ENCODE peak calls at places on chromosomes 7 and 10, in six cellular contexts. I is H1; Y is aorta; U is GM23248; W is CD4-positive, CD25-positive, alpha-beta regulatory T cell; O is naive thymus-derived CD4-positive, alpha-beta T cell. C is an unnamed sample.

GRCh38 chr10:66813122-66813521 is 112.7 kb upstream of the LRRTM3 start:
- DNase-seq in Y (no peak), I (no peak), W (no peak), O (no peak), U (no peak), C (no peak)

GRCh38 chr10:64648915-64649314 is 1127.7 kb downstream of the REEP3 start:
- DNase-seq in O (no peak), W (no peak), Y (no peak), U (no peak), I (no peak), C (no peak)

GRCh38 chr10:63593576-63593975 is 72.4 kb downstream of the REEP3 start:
- DNase-seq in U (peak), W (no peak), Y (no peak), O (no peak), I (no peak), C (no peak)

GRCh38 chr10:97291357-97292096 is 910 bp downstream of the ARHGAP19 start:
- DNase-seq in O (no peak), Y (no peak), U (peak), W (no peak), I (no peak), C (no peak)

GRCh38 chr7:108652886-108653285 is 83.2 kb downstream of the DNAJB9 start:
- DNase-seq in Y (no peak), U (no peak), W (no peak), I (no peak), O (no peak), C (no peak)

GRCh38 chr7:124765401-124766352 is at the start of gene GPR37:
- DNase-seq in W (peak), U (peak), I (peak), O (no peak), Y (peak), C (peak)

GRCh38 chr10:101385866-101386658 is 32.1 kb downstream of the BTRC start:
- DNase-seq in W (no peak), Y (no peak), O (no peak), I (no peak), U (no peak), C (no peak)

GRCh38 chr10:46226232-46226631 is 60.6 kb upstream of the ANTXRL start:
- DNase-seq in W (no peak), I (peak), O (no peak), Y (no peak), U (no peak), C (no peak)

GRCh38 chr10:123390874-123391273 is 236.7 kb downstream of the BUB3 start:
- DNase-seq in Y (no peak), W (no peak), O (no peak), U (no peak), I (no peak), C (peak)

DNA sequence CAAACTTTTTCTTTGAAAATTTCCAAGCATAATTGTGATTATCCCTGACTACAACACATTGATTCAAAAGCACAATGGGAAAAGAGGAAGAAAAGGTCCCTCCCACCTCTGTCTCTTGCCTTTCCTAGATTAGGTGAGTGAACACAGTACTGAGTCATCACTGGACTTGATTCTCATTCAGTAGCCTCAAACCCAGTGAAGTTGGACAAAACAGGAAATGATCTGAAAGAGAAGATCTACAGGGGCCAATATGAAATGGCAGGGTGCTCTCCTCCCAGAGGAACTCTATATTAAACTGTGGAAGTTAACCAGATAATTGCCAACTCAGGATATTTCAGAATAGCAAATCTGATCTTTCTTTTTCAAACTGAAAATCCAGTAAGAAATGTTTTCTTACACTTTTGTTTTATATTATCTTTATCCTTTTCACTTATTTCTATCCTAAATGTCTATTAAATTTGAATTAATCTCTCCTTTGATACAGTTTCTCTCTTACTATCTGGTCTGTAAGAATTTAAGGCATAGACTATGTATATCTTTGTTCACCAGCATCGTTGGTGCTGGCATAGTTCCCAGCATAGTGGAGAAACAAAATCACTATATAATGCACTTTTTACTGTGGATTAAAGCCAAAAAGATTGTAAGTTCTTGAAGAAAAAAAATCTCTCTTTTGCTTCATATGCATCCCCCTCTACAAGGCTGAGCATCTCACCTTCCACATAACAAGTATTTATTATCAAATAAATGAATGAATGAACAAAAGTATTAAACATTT is 41.4 kb upstream of the IKZF1 start:
- DNase-seq in U (no peak), W (no peak), O (no peak), Y (no peak), I (no peak), C (peak)
- H3K4me3 ChIP-seq in U (no peak), W (peak), O (peak), Y (no peak), I (no peak), C (no peak)

GRCh38 chr10:86956841-86957448 is 470 bp downstream of the MMRN2 start:
- DNase-seq in W (no peak), O (no peak), Y (peak), U (no peak), I (peak), C (no peak)

GRCh38 chr10:86956195-86956840 is 1.1 kb downstream of the MMRN2 start:
- DNase-seq in I (peak), W (no peak), U (no peak), O (no peak), Y (no peak), C (no peak)

GRCh38 chr10:86953747-86954680 is 3.4 kb downstream of the MMRN2 start:
- DNase-seq in I (peak), U (peak), O (no peak), Y (peak), W (no peak), C (no peak)

GRCh38 chr10:86954681-86955500 is 2.5 kb downstream of the MMRN2 start:
- DNase-seq in I (peak), W (no peak), O (no peak), Y (peak), U (no peak), C (no peak)

GRCh38 chr10:86955501-86956194 is 1.8 kb downstream of the MMRN2 start:
- DNase-seq in U (no peak), Y (peak), O (no peak), I (peak), W (no peak), C (no peak)
- H3K4me3 ChIP-seq in U (no peak), Y (no peak), O (no peak), I (no peak), W (no peak), C (no peak)

GRCh38 chr10:110636572-110636931 is 7.6 kb upstream of the RBM20 start:
- DNase-seq in W (no peak), U (no peak), Y (no peak), I (no peak), O (no peak), C (no peak)
- H3K4me3 ChIP-seq in W (no peak), U (no peak), Y (no peak), I (no peak), O (no peak), C (no peak)

GRCh38 chr7:80905334-80905733 is 13.5 kb downstream of the SEMA3C start:
- DNase-seq in O (no peak), U (no peak), W (no peak), I (no peak), Y (no peak), C (no peak)

GRCh38 chr7:80907141-80907601 is 11.7 kb downstream of the SEMA3C start:
- DNase-seq in I (no peak), U (no peak), Y (no peak), W (no peak), O (no peak), C (no peak)

GRCh38 chr7:80907612-80908011 is 11.2 kb downstream of the SEMA3C start:
- DNase-seq in W (no peak), Y (no peak), U (no peak), O (no peak), I (no peak), C (no peak)

GRCh38 chr7:80910228-80910627 is 8.6 kb downstream of the SEMA3C start:
- DNase-seq in I (no peak), U (no peak), O (no peak), Y (no peak), W (no peak), C (no peak)

GRCh38 chr7:80908360-80908797 is 10.5 kb downstream of the SEMA3C start:
- DNase-seq in W (no peak), Y (no peak), O (no peak), I (no peak), U (no peak), C (no peak)
- H3K4me3 ChIP-seq in W (no peak), Y (no peak), O (no peak), I (no peak), U (no peak), C (no peak)

GRCh38 chr7:45573636-45574470 is at the start of gene ADCY1:
- DNase-seq in I (peak), Y (no peak), U (peak), O (no peak), W (no peak), C (peak)
- H3K4me3 ChIP-seq in I (peak), Y (peak), U (peak), O (no peak), W (no peak), C (peak)

GRCh38 chr7:29881724-29882123 is 75.4 kb downstream of the WIPF3 start:
- DNase-seq in O (no peak), W (no peak), Y (no peak), I (peak), U (no peak), C (no peak)

GRCh38 chr7:29884399-29885272 is 78.3 kb downstream of the WIPF3 start:
- DNase-seq in U (no peak), O (no peak), Y (no peak), I (no peak), W (no peak), C (no peak)

GRCh38 chr7:29885626-29886025 is 79.3 kb downstream of the WIPF3 start:
- DNase-seq in U (no peak), O (no peak), I (no peak), W (no peak), Y (no peak), C (no peak)

GRCh38 chr7:29882481-29882880 is 76.2 kb downstream of the WIPF3 start:
- DNase-seq in Y (no peak), U (no peak), I (no peak), W (no peak), O (no peak), C (no peak)

GRCh38 chr7:29883462-29884398 is 77.4 kb downstream of the WIPF3 start:
- DNase-seq in W (no peak), O (no peak), Y (no peak), U (no peak), I (peak), C (no peak)
- H3K4me3 ChIP-seq in W (no peak), O (no peak), Y (peak), U (no peak), I (peak), C (no peak)